ENCODE peak calls at places on chromosomes 12 and 14, in nine cellular contexts. W is adrenal gland, N is esophagus squamous epithelium, M is HL-60, S is neural progenitor cell, X is spleen, L is GM20000, Y is A549, F is mucosa of descending colon. R is an unnamed sample.

GRCh38 chr12:110338754-110339153 is 57.7 kb downstream of the ATP2A2 start:
- DNase-seq in S (no peak), W (peak; percentile 9), F (no peak), X (no peak), L (peak; percentile 25), N (no peak), M (no peak), Y (peak; percentile 49), R (no peak)

GRCh38 chr14:30527196-30527595 is 31.8 kb upstream of the G2E3 start:
- DNase-seq in M (no peak), S (no peak), F (no peak), W (no peak), X (no peak), L (no peak), Y (no peak), N (no peak), R (no peak)

GRCh38 chr14:104917992-104918391 is 6.7 kb upstream of the PLD4 start:
- DNase-seq in W (no peak), L (no peak), Y (no peak), M (no peak), S (no peak), X (no peak), F (no peak), N (no peak), R (no peak)

GRCh38 chr12:45572114-45572513 is 157.4 kb upstream of the ARID2 start:
- DNase-seq in X (no peak), N (no peak), M (no peak), W (no peak), L (no peak), S (no peak), F (no peak), Y (no peak), R (no peak)

GRCh38 chr12:47110011-47110541 is 30.3 kb upstream of the AMIGO2 start:
- DNase-seq in S (no peak), N (no peak), Y (no peak), M (no peak), X (no peak), F (no peak), L (no peak), W (no peak), R (no peak)

GRCh38 chr12:92482599-92482998 is 220.2 kb upstream of the PLEKHG7 start:
- DNase-seq in F (no peak), L (no peak), Y (no peak), X (no peak), M (no peak), S (no peak), W (no peak), N (no peak), R (no peak)

GRCh38 chr14:100317897-100318808 is 5.0 kb upstream of the SLC25A47 start:
- DNase-seq in N (no peak), M (peak; percentile 68), F (peak; percentile 77), X (peak; percentile 95), Y (peak; percentile 71), W (peak; percentile 76), S (peak; percentile 80), L (peak; percentile 85), R (peak; percentile 72)

GRCh38 chr12:109617496-109617895 is 43.9 kb downstream of the MVK start:
- DNase-seq in W (no peak), F (no peak), N (no peak), S (no peak), Y (no peak), L (no peak), X (no peak), M (no peak), R (no peak)

GRCh38 chr14:20516921-20517320 is 11.6 kb downstream of the RNASE10 start:
- DNase-seq in M (no peak), L (no peak), W (no peak), N (no peak), S (no peak), F (no peak), X (no peak), Y (no peak), R (no peak)

GRCh38 chr12:19239616-19240234 is 110.2 kb downstream of the PLEKHA5 start:
- DNase-seq in M (no peak), F (no peak), N (no peak), Y (no peak), L (no peak), X (no peak), W (no peak), S (peak; percentile 29), R (no peak)

GRCh38 chr12:64675795-64676194 is 65.5 kb downstream of the RASSF3 start:
- DNase-seq in W (peak; percentile 86), M (no peak), N (no peak), X (no peak), Y (peak; percentile 35), L (no peak), S (no peak), F (no peak), R (peak; percentile 71)

GRCh38 chr12:1217191-1217949 is 226.3 kb downstream of the ERC1 start:
- DNase-seq in F (no peak), X (no peak), L (no peak), W (no peak), M (no peak), N (no peak), Y (no peak), S (peak; percentile 50), R (no peak)

GRCh38 chr12:122996188-122996601 is 15.7 kb downstream of the ARL6IP4 start:
- DNase-seq in W (no peak), L (no peak), Y (no peak), X (peak; percentile 47), F (peak; percentile 27), M (no peak), S (no peak), N (no peak), R (no peak)

GRCh38 chr12:2779281-2779680 is 15.5 kb upstream of the FKBP4 start:
- DNase-seq in L (no peak), X (no peak), W (no peak), Y (no peak), N (no peak), F (no peak), M (no peak), S (peak; percentile 45), R (no peak)

GRCh38 chr12:2785017-2785416 is 9.8 kb upstream of the FKBP4 start:
- DNase-seq in W (no peak), F (no peak), L (no peak), X (no peak), Y (no peak), N (no peak), S (no peak), M (no peak), R (no peak)

GRCh38 chr12:2783936-2784600 is 10.7 kb upstream of the FKBP4 start:
- DNase-seq in M (peak; percentile 29), L (peak; percentile 69), Y (peak; percentile 68), X (peak; percentile 86), W (peak; percentile 51), F (no peak), N (no peak), S (peak; percentile 80), R (peak; percentile 75)
- TF ChIP-seq CTCF in M (peak; percentile 89), L (peak; percentile 60), Y (peak; percentile 72), X (peak; percentile 66), W (peak; percentile 68), F (peak; percentile 72), N (peak; percentile 85), S (peak; percentile 87), R (peak; percentile 85)

GRCh38 chr12:89686311-89686710 is 22.3 kb downstream of the ATP2B1 start:
- DNase-seq in Y (no peak), W (no peak), L (no peak), M (no peak), N (no peak), F (no peak), S (no peak), X (no peak), R (no peak)
- TF ChIP-seq CTCF in Y (no peak), W (no peak), L (no peak), M (no peak), N (no peak), F (no peak), S (no peak), X (no peak), R (no peak)

GRCh38 chr14:66315098-66315497 is 171.1 kb upstream of the CCDC196 start:
- DNase-seq in M (no peak), Y (no peak), X (no peak), S (no peak), N (no peak), L (no peak), F (no peak), W (no peak), R (no peak)

GRCh38 chr14:66315548-66315947 is 170.6 kb upstream of the CCDC196 start:
- DNase-seq in W (no peak), X (no peak), N (no peak), M (no peak), L (no peak), Y (no peak), F (no peak), S (peak; percentile 14), R (no peak)

GRCh38 chr14:66306101-66306500 is 180.1 kb upstream of the CCDC196 start:
- DNase-seq in M (no peak), W (no peak), N (no peak), F (no peak), S (no peak), Y (no peak), L (no peak), X (no peak), R (no peak)

GRCh38 chr14:66311058-66311457 is 175.1 kb upstream of the CCDC196 start:
- DNase-seq in M (no peak), X (no peak), F (no peak), S (no peak), W (no peak), Y (no peak), L (no peak), N (no peak), R (no peak)

GRCh38 chr14:66311935-66312334 is 174.2 kb upstream of the CCDC196 start:
- DNase-seq in N (no peak), F (no peak), L (no peak), X (no peak), Y (no peak), W (no peak), M (no peak), S (no peak), R (no peak)
- TF ChIP-seq CTCF in N (no peak), F (no peak), L (no peak), X (no peak), Y (no peak), W (no peak), M (no peak), S (no peak), R (no peak)

DNA sequence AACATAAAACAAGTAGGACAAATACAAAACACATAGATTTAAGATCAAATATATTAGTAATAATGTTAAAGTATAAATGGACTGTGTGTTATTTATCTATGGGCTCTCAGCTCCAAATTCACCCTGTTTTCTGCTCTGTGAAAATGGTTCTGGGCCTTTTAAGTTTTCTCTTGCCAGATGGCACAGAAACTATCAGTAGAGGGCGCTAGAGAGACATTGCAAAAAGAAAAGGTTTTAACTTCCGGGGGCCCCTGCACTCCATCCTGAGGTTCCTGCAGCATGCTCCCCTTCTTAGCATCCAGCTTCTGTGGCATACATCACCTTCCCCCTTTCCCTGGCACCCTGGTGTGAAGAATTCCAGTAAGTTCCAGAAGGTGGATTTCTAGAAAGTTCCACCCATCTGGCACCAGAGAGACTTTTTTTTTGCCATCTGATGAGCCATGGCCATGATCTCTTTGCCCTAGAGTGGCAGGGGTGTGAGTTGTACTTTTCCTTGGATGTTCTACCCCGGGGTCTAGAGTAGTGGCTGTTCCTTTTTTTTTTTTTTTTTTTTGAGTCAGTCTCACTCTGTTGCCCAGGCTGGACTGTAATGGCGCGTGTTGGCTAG is 29.3 kb downstream of the ZCRB1 start:
- DNase-seq in Y (no peak), F (no peak), X (no peak), S (peak; percentile 17), L (no peak), W (no peak), N (no peak), M (peak; percentile 47), R (no peak)
- TF ChIP-seq CTCF in Y (peak; percentile 42), F (no peak), X (no peak), S (peak; percentile 54), L (peak; percentile 21), W (no peak), N (no peak), M (peak; percentile 39), R (no peak)

R was measured in body of pancreas.